ENCODE peak calls at places on chromosomes 5 and 9, in nine cellular contexts. S is kidney tubule cell; D is endodermal cell; F is posterior cingulate gyrus; V is head of caudate nucleus; H is NCI-H82; T is HFF-Myc; U is stimulated activated CD8-positive, alpha-beta memory T cell treated with anti-CD3 and anti-CD28 coated beads, Interleukin-15, amount 100 ng/mL, for 1 hour; I is HEK293T. G is an unnamed sample.

GRCh38 chr9:75185585-75186170 is 97.4 kb downstream of the OSTF1 start:
- DNase-seq in S (peak; percentile 56), D (peak; percentile 84), F (no peak), V (no peak), H (peak; percentile 79), T (no peak), U (peak; percentile 12), I (peak; percentile 61), G (no peak)

GRCh38 chr9:135747311-135747710 is 45.3 kb downstream of the KCNT1 start:
- DNase-seq in S (no peak), D (no peak), F (no peak), V (no peak), H (no peak), T (no peak), U (no peak), I (no peak), G (no peak)

GRCh38 chr5:75856056-75856455 is 138.8 kb upstream of the POC5 start:
- DNase-seq in S (no peak), D (no peak), F (no peak), V (no peak), H (no peak), T (no peak), U (no peak), I (no peak), G (no peak)

GRCh38 chr5:168792678-168793077 is 213.5 kb upstream of the PANK3 start:
- DNase-seq in S (no peak), D (no peak), F (no peak), V (no peak), H (no peak), T (no peak), U (no peak), I (no peak), G (no peak)

GRCh38 chr9:114574438-114574837 is 13.1 kb upstream of the ATP6V1G1 start:
- DNase-seq in S (no peak), D (no peak), F (no peak), V (no peak), H (no peak), T (no peak), U (no peak), I (no peak), G (no peak)

GRCh38 chr5:4130819-4131218 is 535.2 kb downstream of the IRX1 start:
- DNase-seq in S (no peak), D (peak; percentile 50), F (no peak), V (no peak), H (no peak), T (no peak), U (no peak), I (no peak), G (no peak)

GRCh38 chr5:149633671-149634350 is 52.5 kb downstream of the ARHGEF37 start:
- DNase-seq in S (peak; percentile 10), D (no peak), F (no peak), V (no peak), H (no peak), T (no peak), U (no peak), I (no peak), G (no peak)

GRCh38 chr5:178774446-178774845 is 44.0 kb upstream of the ZNF354A start:
- DNase-seq in S (no peak), D (no peak), F (no peak), V (no peak), H (no peak), T (no peak), U (no peak), I (no peak), G (no peak)

GRCh38 chr5:2460098-2460497 is 291.4 kb downstream of the IRX2 start:
- DNase-seq in S (no peak), D (no peak), F (no peak), V (no peak), H (no peak), T (no peak), U (no peak), I (no peak), G (no peak)

GRCh38 chr5:136034492-136034891 is 5.7 kb downstream of the TGFBI start:
- DNase-seq in S (no peak), D (peak; percentile 2), F (no peak), V (no peak), H (no peak), T (no peak), U (no peak), I (no peak), G (no peak)

GRCh38 chr5:178322736-178323540 is 90.3 kb upstream of the PHYKPL start:
- DNase-seq in S (no peak), D (peak; percentile 42), F (peak; percentile 19), V (no peak), H (no peak), T (no peak), U (no peak), I (no peak), G (no peak)

GRCh38 chr5:66134407-66134843 is 9.7 kb upstream of the SREK1 start:
- DNase-seq in S (peak; percentile 29), D (no peak), F (no peak), V (no peak), H (no peak), T (no peak), U (no peak), I (no peak), G (no peak)

GRCh38 chr9:137534256-137535119 is 15.7 kb downstream of the PNPLA7 start:
- DNase-seq in S (peak; percentile 57), D (peak; percentile 72), F (peak; percentile 57), V (no peak), H (peak; percentile 74), T (peak; percentile 52), U (no peak), I (peak; percentile 69), G (peak; percentile 75)

GRCh38 chr9:82036101-82036500 is 47.5 kb downstream of the SPATA31D1 start:
- DNase-seq in S (no peak), D (no peak), F (no peak), V (no peak), H (peak; percentile 91), T (no peak), U (no peak), I (no peak), G (no peak)

GRCh38 chr9:121557581-121558422 is 58.2 kb upstream of the GGTA1 start:
- DNase-seq in S (peak; percentile 95), D (peak; percentile 88), F (no peak), V (peak; percentile 60), H (no peak), T (peak; percentile 77), U (no peak), I (peak; percentile 41), G (no peak)

GRCh38 chr5:134249469-134250379 is 23.9 kb upstream of the PPP2CA start:
- DNase-seq in S (peak; percentile 80), D (no peak), F (no peak), V (no peak), H (no peak), T (no peak), U (no peak), I (no peak), G (no peak)

GRCh38 chr5:151628112-151628823 is 37.1 kb upstream of the FAT2 start:
- DNase-seq in S (no peak), D (no peak), F (no peak), V (no peak), H (no peak), T (no peak), U (no peak), I (no peak), G (no peak)

GRCh38 chr9:85602742-85603141 is 139.0 kb downstream of the AGTPBP1 start:
- DNase-seq in S (no peak), D (no peak), F (no peak), V (no peak), H (no peak), T (no peak), U (no peak), I (no peak), G (no peak)

GRCh38 chr9:99085949-99086948 is 18.7 kb upstream of the TGFBR1 start:
- DNase-seq in S (peak; percentile 21), D (no peak), F (no peak), V (no peak), H (no peak), T (no peak), U (no peak), I (no peak), G (no peak)

GRCh38 chr9:114769664-114770063 is 36.2 kb downstream of the TNFSF15 start:
- DNase-seq in S (no peak), D (no peak), F (no peak), V (no peak), H (no peak), T (no peak), U (no peak), I (no peak), G (no peak)

GRCh38 chr9:137389428-137389746 is 33.6 kb downstream of the EXD3 start:
- DNase-seq in S (no peak), D (no peak), F (no peak), V (no peak), H (no peak), T (no peak), U (no peak), I (no peak), G (no peak)

GRCh38 chr5:37717613-37718431 is 122.0 kb downstream of the GDNF start:
- DNase-seq in S (peak; percentile 86), D (no peak), F (no peak), V (no peak), H (peak; percentile 95), T (peak; percentile 86), U (no peak), I (peak; percentile 76), G (peak; percentile 26)

GRCh38 chr5:101679816-101680215 is 616.3 kb downstream of the SLCO4C1 start:
- DNase-seq in S (no peak), D (no peak), F (no peak), V (no peak), H (peak; percentile 3), T (no peak), U (no peak), I (no peak), G (no peak)

GRCh38 chr5:1999794-2000193 is 117.1 kb upstream of the IRX4 start:
- DNase-seq in S (no peak), D (no peak), F (no peak), V (no peak), H (no peak), T (no peak), U (no peak), I (no peak), G (no peak)